ENCODE peak calls at places on chromosomes 16 and 17, in six cellular contexts. One of them, this sample, is unnamed.

GRCh38 chr17:45784293-45784582 is at the start of gene CRHR1:
- DNase-seq in SK-N-SH: no peak
- DNase-seq in GM12878: no peak
- DNase-seq in K562: no peak
- DNase-seq in HepG2: no peak
- DNase-seq in H1: peak
- DNase-seq in this sample: no peak

GRCh38 chr17:66573078-66573477 is 261.8 kb upstream of the CACNG5 start:
- DNase-seq in SK-N-SH: no peak
- DNase-seq in GM12878: no peak
- DNase-seq in K562: no peak
- DNase-seq in HepG2: no peak
- DNase-seq in H1: no peak
- DNase-seq in this sample: no peak

GRCh38 chr17:60664022-60664421 is 13.6 kb upstream of the BCAS3 start:
- DNase-seq in SK-N-SH: no peak
- DNase-seq in GM12878: no peak
- DNase-seq in K562: no peak
- DNase-seq in HepG2: no peak
- DNase-seq in H1: no peak
- DNase-seq in this sample: no peak

GRCh38 chr17:82966415-82966814 is 113.0 kb upstream of the METRNL start:
- DNase-seq in SK-N-SH: no peak
- DNase-seq in GM12878: no peak
- DNase-seq in K562: no peak
- DNase-seq in HepG2: no peak
- DNase-seq in H1: no peak
- DNase-seq in this sample: no peak

GRCh38 chr16:31072540-31073072 is 1.4 kb downstream of the ZNF668 start:
- DNase-seq in SK-N-SH: peak
- DNase-seq in GM12878: no peak
- DNase-seq in K562: peak
- DNase-seq in HepG2: peak
- DNase-seq in H1: no peak
- DNase-seq in this sample: no peak

GRCh38 chr16:19113577-19114358 is at the start of gene ITPRIPL2:
- DNase-seq in SK-N-SH: peak
- DNase-seq in GM12878: no peak
- DNase-seq in K562: peak
- DNase-seq in HepG2: peak
- DNase-seq in H1: peak
- DNase-seq in this sample: peak

GRCh38 chr16:4624827-4625616 is 396 bp downstream of the MGRN1 start:
- DNase-seq in SK-N-SH: no peak
- DNase-seq in GM12878: peak
- DNase-seq in K562: peak
- DNase-seq in HepG2: peak
- DNase-seq in H1: peak
- DNase-seq in this sample: peak

GRCh38 chr17:11986939-11987329 is 10.3 kb downstream of the ZNF18 start:
- DNase-seq in SK-N-SH: peak
- DNase-seq in GM12878: no peak
- DNase-seq in K562: peak
- DNase-seq in HepG2: peak
- DNase-seq in H1: no peak
- DNase-seq in this sample: no peak

GRCh38 chr17:59381716-59382570 is 50.5 kb downstream of the YPEL2 start:
- DNase-seq in SK-N-SH: no peak
- DNase-seq in GM12878: no peak
- DNase-seq in K562: no peak
- DNase-seq in HepG2: no peak
- DNase-seq in H1: no peak
- DNase-seq in this sample: no peak

GRCh38 chr16:75931043-75931442 is 204.8 kb upstream of the CPHXL start:
- DNase-seq in SK-N-SH: no peak
- DNase-seq in GM12878: no peak
- DNase-seq in K562: no peak
- DNase-seq in HepG2: no peak
- DNase-seq in H1: no peak
- DNase-seq in this sample: no peak

GRCh38 chr17:78318843-78319242 is 41.0 kb downstream of the SOCS3 start:
- DNase-seq in SK-N-SH: peak
- DNase-seq in GM12878: no peak
- DNase-seq in K562: no peak
- DNase-seq in HepG2: no peak
- DNase-seq in H1: no peak
- DNase-seq in this sample: no peak

GRCh38 chr16:47944589-47944988 is 211.2 kb downstream of the ABCC12 start:
- DNase-seq in SK-N-SH: no peak
- DNase-seq in GM12878: no peak
- DNase-seq in K562: no peak
- DNase-seq in HepG2: no peak
- DNase-seq in H1: no peak
- DNase-seq in this sample: no peak

GRCh38 chr16:66304961-66305360 is 61.5 kb upstream of the CDH5 start:
- DNase-seq in SK-N-SH: no peak
- DNase-seq in GM12878: no peak
- DNase-seq in K562: no peak
- DNase-seq in HepG2: no peak
- DNase-seq in H1: no peak
- DNase-seq in this sample: no peak

GRCh38 chr17:48202945-48203344 is 95.4 kb downstream of the SNX11 start:
- DNase-seq in SK-N-SH: no peak
- DNase-seq in GM12878: no peak
- DNase-seq in K562: no peak
- DNase-seq in HepG2: no peak
- DNase-seq in H1: no peak
- DNase-seq in this sample: no peak

GRCh38 chr17:59558039-59558438 is 7.4 kb upstream of the DHX40 start:
- DNase-seq in SK-N-SH: no peak
- DNase-seq in GM12878: no peak
- DNase-seq in K562: no peak
- DNase-seq in HepG2: no peak
- DNase-seq in H1: no peak
- DNase-seq in this sample: no peak

GRCh38 chr17:9232591-9233270 is 211.4 kb downstream of the NTN1 start:
- DNase-seq in SK-N-SH: no peak
- DNase-seq in GM12878: no peak
- DNase-seq in K562: no peak
- DNase-seq in HepG2: no peak
- DNase-seq in H1: no peak
- DNase-seq in this sample: no peak

GRCh38 chr16:25613931-25614330 is 77.8 kb upstream of the HS3ST4 start:
- DNase-seq in SK-N-SH: peak
- DNase-seq in GM12878: no peak
- DNase-seq in K562: no peak
- DNase-seq in HepG2: no peak
- DNase-seq in H1: no peak
- DNase-seq in this sample: no peak

GRCh38 chr17:3513305-3514035 is 37.7 kb downstream of the ASPA start:
- DNase-seq in SK-N-SH: no peak
- DNase-seq in GM12878: no peak
- DNase-seq in K562: peak
- DNase-seq in HepG2: no peak
- DNase-seq in H1: no peak
- DNase-seq in this sample: no peak

GRCh38 chr16:88504489-88505404 is 51.7 kb downstream of the ZFPM1 start:
- DNase-seq in SK-N-SH: no peak
- DNase-seq in GM12878: no peak
- DNase-seq in K562: no peak
- DNase-seq in HepG2: peak
- DNase-seq in H1: no peak
- DNase-seq in this sample: no peak

GRCh38 chr17:67520282-67520906 is 143.3 kb downstream of the PITPNC1 start:
- DNase-seq in SK-N-SH: no peak
- DNase-seq in GM12878: no peak
- DNase-seq in K562: no peak
- DNase-seq in HepG2: no peak
- DNase-seq in H1: no peak
- DNase-seq in this sample: no peak

GRCh38 chr17:55295411-55296170 is 30.8 kb downstream of the HLF start:
- DNase-seq in SK-N-SH: peak
- DNase-seq in GM12878: no peak
- DNase-seq in K562: peak
- DNase-seq in HepG2: peak
- DNase-seq in H1: peak
- DNase-seq in this sample: peak
- TF ChIP-seq TAF1 in SK-N-SH: no peak
- TF ChIP-seq TAF1 in GM12878: no peak
- TF ChIP-seq TAF1 in K562: no peak
- TF ChIP-seq TAF1 in HepG2: no peak
- TF ChIP-seq TAF1 in H1: no peak
- TF ChIP-seq TAF1 in this sample: no peak

DNA sequence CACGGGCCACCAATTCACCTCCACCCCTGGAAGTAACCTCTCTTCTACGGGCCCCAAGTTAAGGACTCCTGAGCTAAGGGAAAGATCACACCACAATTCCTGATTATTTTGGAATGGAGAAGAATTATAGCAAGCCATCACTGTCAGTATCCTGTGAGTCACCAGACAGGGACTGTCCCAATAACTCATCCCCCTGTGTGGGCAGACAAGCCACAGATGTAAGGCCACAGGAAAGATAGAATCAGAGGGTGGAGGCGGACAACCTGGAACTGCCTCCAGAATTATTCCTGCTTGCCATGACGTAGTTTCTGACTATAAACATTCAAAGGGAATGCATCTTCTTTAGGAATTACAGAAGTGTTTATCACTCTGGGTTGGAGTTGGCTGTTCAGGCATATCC is 5.8 kb upstream of the MYO1D start:
- DNase-seq in SK-N-SH: no peak
- DNase-seq in GM12878: no peak
- DNase-seq in K562: peak
- DNase-seq in HepG2: no peak
- DNase-seq in H1: no peak
- DNase-seq in this sample: no peak
- TF ChIP-seq TAF1 in SK-N-SH: no peak
- TF ChIP-seq TAF1 in GM12878: no peak
- TF ChIP-seq TAF1 in K562: no peak
- TF ChIP-seq TAF1 in HepG2: no peak
- TF ChIP-seq TAF1 in H1: no peak
- TF ChIP-seq TAF1 in this sample: no peak

DNA sequence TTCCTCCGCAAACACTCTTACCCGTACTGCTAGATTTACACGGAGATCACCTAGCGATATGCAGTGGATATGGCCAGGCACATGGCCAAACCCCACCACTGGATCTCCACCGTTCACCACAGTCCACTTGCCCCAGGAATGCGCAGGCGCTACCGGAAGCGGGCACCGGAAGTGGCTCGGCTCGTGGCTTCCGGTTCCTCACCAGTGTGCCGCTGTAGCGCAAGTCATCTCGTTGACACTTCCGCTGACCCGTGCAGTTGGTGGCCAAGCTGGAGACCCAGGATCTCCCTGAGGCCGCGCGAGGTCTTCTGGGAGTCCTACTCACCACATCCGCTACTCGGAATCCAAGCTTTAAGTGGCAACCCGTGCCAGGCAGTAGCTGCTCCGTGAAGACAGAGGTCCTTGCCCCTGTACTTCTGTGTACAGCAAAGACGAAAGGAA is 11.5 kb downstream of the ZNF597 start:
- DNase-seq in SK-N-SH: peak
- DNase-seq in GM12878: no peak
- DNase-seq in K562: peak
- DNase-seq in HepG2: no peak
- DNase-seq in H1: no peak
- DNase-seq in this sample: no peak
- TF ChIP-seq TAF1 in SK-N-SH: peak
- TF ChIP-seq TAF1 in GM12878: no peak
- TF ChIP-seq TAF1 in K562: no peak
- TF ChIP-seq TAF1 in HepG2: no peak
- TF ChIP-seq TAF1 in H1: no peak
- TF ChIP-seq TAF1 in this sample: no peak

GRCh38 chr17:68711858-68712257 is 110.7 kb upstream of the FAM20A start:
- DNase-seq in SK-N-SH: no peak
- DNase-seq in GM12878: no peak
- DNase-seq in K562: no peak
- DNase-seq in HepG2: no peak
- DNase-seq in H1: no peak
- DNase-seq in this sample: no peak

GRCh38 chr17:68707032-68707431 is 105.9 kb upstream of the FAM20A start:
- DNase-seq in SK-N-SH: no peak
- DNase-seq in GM12878: no peak
- DNase-seq in K562: no peak
- DNase-seq in HepG2: no peak
- DNase-seq in H1: no peak
- DNase-seq in this sample: no peak

GRCh38 chr17:68709461-68709860 is 108.3 kb upstream of the FAM20A start:
- DNase-seq in SK-N-SH: no peak
- DNase-seq in GM12878: no peak
- DNase-seq in K562: no peak
- DNase-seq in HepG2: no peak
- DNase-seq in H1: no peak
- DNase-seq in this sample: no peak

GRCh38 chr17:68710976-68711375 is 109.8 kb upstream of the FAM20A start:
- DNase-seq in SK-N-SH: no peak
- DNase-seq in GM12878: no peak
- DNase-seq in K562: no peak
- DNase-seq in HepG2: no peak
- DNase-seq in H1: no peak
- DNase-seq in this sample: no peak

GRCh38 chr17:68709995-68710780 is 109.0 kb upstream of the FAM20A start:
- DNase-seq in SK-N-SH: peak
- DNase-seq in GM12878: no peak
- DNase-seq in K562: no peak
- DNase-seq in HepG2: no peak
- DNase-seq in H1: no peak
- DNase-seq in this sample: no peak
- TF ChIP-seq TAF1 in SK-N-SH: no peak
- TF ChIP-seq TAF1 in GM12878: no peak
- TF ChIP-seq TAF1 in K562: no peak
- TF ChIP-seq TAF1 in HepG2: no peak
- TF ChIP-seq TAF1 in H1: no peak
- TF ChIP-seq TAF1 in this sample: no peak

This sample was measured in GM12892.